ENCODE peak calls at places on chromosomes 4 and X, in four cellular contexts. G is progenitor cell of endocrine pancreas, C is renal cortical epithelial cell, H is smooth muscle cell of the brain vasculature. K is an unnamed sample.

GRCh38 chrX:130726661-130727060 is 176.3 kb downstream of the ENOX2 start:
- DNase-seq in G (no peak), C (peak), H (no peak), K (no peak)

GRCh38 chrX:110086916-110087484 is 84.1 kb downstream of the TMEM164 start:
- DNase-seq in G (no peak), C (peak), H (no peak), K (no peak)

GRCh38 chr4:154615211-154615610 is 2.8 kb upstream of the FGG start:
- DNase-seq in G (no peak), C (no peak), H (no peak), K (no peak)

GRCh38 chrX:54357414-54358377 is at the start of gene WNK3:
- DNase-seq in G (peak), C (peak), H (peak), K (peak)

GRCh38 chr4:1285790-1286553 is 3.7 kb upstream of the MAEA start:
- DNase-seq in G (no peak), C (no peak), H (no peak), K (peak)

GRCh38 chr4:79662651-79663050 is 254.6 kb upstream of the GK2 start:
- DNase-seq in G (no peak), C (peak), H (no peak), K (no peak)

GRCh38 chrX:1453390-1453783 is 678 bp upstream of the ASMTL start:
- DNase-seq in G (no peak), C (no peak), H (no peak), K (no peak)

GRCh38 chr4:5712517-5712916 is 1.5 kb downstream of the EVC start:
- DNase-seq in G (no peak), C (peak), H (no peak), K (no peak)